ENCODE peak calls at places on chromosomes 1 and 21, in seven cellular contexts. One of them, this sample, is unnamed.

GRCh38 chr1:23441446-23442148 is 17.0 kb upstream of the TCEA3 start:
- DNase-seq in HFF-Myc: no peak
- DNase-seq in foreskin fibroblast: no peak
- DNase-seq in NT2/D1: no peak
- DNase-seq in cardiac fibroblast: no peak
- DNase-seq in CD4-positive, alpha-beta memory T cell: no peak
- DNase-seq in AG10803: no peak
- DNase-seq in this sample: no peak

GRCh38 chr1:237041795-237042466 is at the start of gene RYR2:
- DNase-seq in AG10803: no peak
- DNase-seq in cardiac fibroblast: no peak
- DNase-seq in CD4-positive, alpha-beta memory T cell: no peak
- DNase-seq in HFF-Myc: no peak
- DNase-seq in foreskin fibroblast: no peak
- DNase-seq in NT2/D1: peak
- DNase-seq in this sample: no peak

GRCh38 chr1:76782777-76783176 is 84.5 kb upstream of the ST6GALNAC5 start:
- DNase-seq in cardiac fibroblast: no peak
- DNase-seq in NT2/D1: no peak
- DNase-seq in AG10803: peak
- DNase-seq in HFF-Myc: no peak
- DNase-seq in CD4-positive, alpha-beta memory T cell: no peak
- DNase-seq in foreskin fibroblast: peak
- DNase-seq in this sample: peak

GRCh38 chr1:36178479-36179219 is 22.7 kb downstream of the MAP7D1 start:
- DNase-seq in NT2/D1: peak
- DNase-seq in AG10803: no peak
- DNase-seq in CD4-positive, alpha-beta memory T cell: no peak
- DNase-seq in foreskin fibroblast: no peak
- DNase-seq in cardiac fibroblast: no peak
- DNase-seq in HFF-Myc: no peak
- DNase-seq in this sample: no peak

GRCh38 chr21:32257952-32258785 is 20.7 kb downstream of the MIS18A start:
- DNase-seq in HFF-Myc: peak
- DNase-seq in NT2/D1: peak
- DNase-seq in CD4-positive, alpha-beta memory T cell: peak
- DNase-seq in AG10803: peak
- DNase-seq in cardiac fibroblast: peak
- DNase-seq in foreskin fibroblast: peak
- DNase-seq in this sample: peak

GRCh38 chr1:59994302-59995198 is 68.0 kb upstream of the CYP2J2 start:
- DNase-seq in AG10803: peak
- DNase-seq in foreskin fibroblast: peak
- DNase-seq in CD4-positive, alpha-beta memory T cell: no peak
- DNase-seq in HFF-Myc: peak
- DNase-seq in NT2/D1: no peak
- DNase-seq in cardiac fibroblast: peak
- DNase-seq in this sample: peak

GRCh38 chr21:45276620-45277019 is 11.1 kb downstream of the POFUT2 start:
- DNase-seq in cardiac fibroblast: no peak
- DNase-seq in HFF-Myc: no peak
- DNase-seq in foreskin fibroblast: no peak
- DNase-seq in CD4-positive, alpha-beta memory T cell: no peak
- DNase-seq in AG10803: no peak
- DNase-seq in NT2/D1: no peak
- DNase-seq in this sample: no peak

GRCh38 chr1:206039046-206039929 is 13.7 kb upstream of the RHEX start:
- DNase-seq in CD4-positive, alpha-beta memory T cell: no peak
- DNase-seq in AG10803: no peak
- DNase-seq in NT2/D1: no peak
- DNase-seq in foreskin fibroblast: no peak
- DNase-seq in HFF-Myc: no peak
- DNase-seq in cardiac fibroblast: no peak
- DNase-seq in this sample: no peak

GRCh38 chr1:34829250-34829649 is 30.3 kb downstream of the SMIM12 start:
- DNase-seq in cardiac fibroblast: peak
- DNase-seq in CD4-positive, alpha-beta memory T cell: no peak
- DNase-seq in HFF-Myc: no peak
- DNase-seq in NT2/D1: no peak
- DNase-seq in AG10803: peak
- DNase-seq in foreskin fibroblast: no peak
- DNase-seq in this sample: no peak

GRCh38 chr21:32940079-32941014 is 85.4 kb upstream of the OLIG2 start:
- DNase-seq in NT2/D1: peak
- DNase-seq in CD4-positive, alpha-beta memory T cell: peak
- DNase-seq in AG10803: peak
- DNase-seq in cardiac fibroblast: peak
- DNase-seq in HFF-Myc: no peak
- DNase-seq in foreskin fibroblast: peak
- DNase-seq in this sample: no peak

GRCh38 chr1:225458222-225458631 is 30.4 kb upstream of the LBR start:
- DNase-seq in CD4-positive, alpha-beta memory T cell: no peak
- DNase-seq in AG10803: peak
- DNase-seq in NT2/D1: no peak
- DNase-seq in cardiac fibroblast: peak
- DNase-seq in HFF-Myc: no peak
- DNase-seq in foreskin fibroblast: no peak
- DNase-seq in this sample: no peak

GRCh38 chr21:46181953-46182547 is 2.2 kb downstream of the SPATC1L start:
- DNase-seq in cardiac fibroblast: no peak
- DNase-seq in foreskin fibroblast: no peak
- DNase-seq in HFF-Myc: no peak
- DNase-seq in AG10803: no peak
- DNase-seq in NT2/D1: no peak
- DNase-seq in CD4-positive, alpha-beta memory T cell: no peak
- DNase-seq in this sample: no peak

GRCh38 chr1:248825573-248825908 is 174 bp downstream of the SH3BP5L start:
- DNase-seq in HFF-Myc: no peak
- DNase-seq in NT2/D1: no peak
- DNase-seq in cardiac fibroblast: no peak
- DNase-seq in foreskin fibroblast: no peak
- DNase-seq in AG10803: no peak
- DNase-seq in CD4-positive, alpha-beta memory T cell: no peak
- DNase-seq in this sample: no peak

GRCh38 chr1:248825136-248825535 is 579 bp downstream of the SH3BP5L start:
- DNase-seq in NT2/D1: no peak
- DNase-seq in cardiac fibroblast: peak
- DNase-seq in HFF-Myc: no peak
- DNase-seq in CD4-positive, alpha-beta memory T cell: no peak
- DNase-seq in AG10803: peak
- DNase-seq in foreskin fibroblast: peak
- DNase-seq in this sample: no peak

GRCh38 chr1:248823517-248824001 is 2.2 kb downstream of the SH3BP5L start:
- DNase-seq in CD4-positive, alpha-beta memory T cell: no peak
- DNase-seq in HFF-Myc: no peak
- DNase-seq in cardiac fibroblast: peak
- DNase-seq in foreskin fibroblast: peak
- DNase-seq in NT2/D1: no peak
- DNase-seq in AG10803: peak
- DNase-seq in this sample: no peak

GRCh38 chr1:248824301-248824700 is 1.4 kb downstream of the SH3BP5L start:
- DNase-seq in NT2/D1: no peak
- DNase-seq in AG10803: no peak
- DNase-seq in foreskin fibroblast: no peak
- DNase-seq in CD4-positive, alpha-beta memory T cell: no peak
- DNase-seq in cardiac fibroblast: no peak
- DNase-seq in HFF-Myc: no peak
- DNase-seq in this sample: no peak

DNA sequence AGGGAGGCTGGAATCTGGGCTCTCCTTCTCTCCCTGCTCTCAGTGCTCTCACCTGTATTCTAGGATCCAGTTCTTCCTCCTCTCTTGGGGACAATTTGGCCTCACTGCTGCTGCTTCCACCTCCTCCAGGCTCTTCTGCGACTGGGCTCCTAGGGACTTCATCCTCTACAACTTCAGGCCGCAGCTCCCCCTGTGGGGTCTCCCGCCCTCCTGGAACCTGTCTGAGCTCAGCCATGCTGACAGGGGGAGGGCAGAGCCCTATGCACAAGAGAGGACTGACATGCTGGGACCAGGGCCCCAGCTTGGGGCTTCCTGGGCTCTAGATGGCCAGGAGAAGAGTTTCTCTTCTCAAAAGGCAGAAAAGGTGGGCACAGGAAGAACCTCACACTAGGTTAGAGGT is 1.0 kb downstream of the SH3BP5L start:
- DNase-seq in HFF-Myc: no peak
- DNase-seq in NT2/D1: no peak
- DNase-seq in cardiac fibroblast: no peak
- DNase-seq in AG10803: no peak
- DNase-seq in foreskin fibroblast: no peak
- DNase-seq in CD4-positive, alpha-beta memory T cell: no peak
- DNase-seq in this sample: no peak
- H3K4me3 ChIP-seq in HFF-Myc: peak
- H3K4me3 ChIP-seq in NT2/D1: peak
- H3K4me3 ChIP-seq in cardiac fibroblast: peak
- H3K4me3 ChIP-seq in AG10803: peak
- H3K4me3 ChIP-seq in foreskin fibroblast: peak
- H3K4me3 ChIP-seq in CD4-positive, alpha-beta memory T cell: peak
- H3K4me3 ChIP-seq in this sample: peak

GRCh38 chr1:20700636-20701215 is 17.1 kb downstream of the KIF17 start:
- DNase-seq in NT2/D1: no peak
- DNase-seq in foreskin fibroblast: no peak
- DNase-seq in HFF-Myc: no peak
- DNase-seq in cardiac fibroblast: no peak
- DNase-seq in AG10803: no peak
- DNase-seq in CD4-positive, alpha-beta memory T cell: no peak
- DNase-seq in this sample: no peak

GRCh38 chr1:20697560-20697959 is 20.2 kb downstream of the KIF17 start:
- DNase-seq in NT2/D1: no peak
- DNase-seq in AG10803: no peak
- DNase-seq in foreskin fibroblast: no peak
- DNase-seq in CD4-positive, alpha-beta memory T cell: no peak
- DNase-seq in cardiac fibroblast: no peak
- DNase-seq in HFF-Myc: no peak
- DNase-seq in this sample: no peak

GRCh38 chr1:20696397-20697333 is 21.1 kb downstream of the KIF17 start:
- DNase-seq in AG10803: peak
- DNase-seq in foreskin fibroblast: peak
- DNase-seq in HFF-Myc: peak
- DNase-seq in NT2/D1: peak
- DNase-seq in CD4-positive, alpha-beta memory T cell: peak
- DNase-seq in cardiac fibroblast: peak
- DNase-seq in this sample: peak

GRCh38 chr1:20699558-20699957 is 18.2 kb downstream of the KIF17 start:
- DNase-seq in CD4-positive, alpha-beta memory T cell: no peak
- DNase-seq in cardiac fibroblast: no peak
- DNase-seq in foreskin fibroblast: no peak
- DNase-seq in NT2/D1: no peak
- DNase-seq in HFF-Myc: no peak
- DNase-seq in AG10803: no peak
- DNase-seq in this sample: peak

DNA sequence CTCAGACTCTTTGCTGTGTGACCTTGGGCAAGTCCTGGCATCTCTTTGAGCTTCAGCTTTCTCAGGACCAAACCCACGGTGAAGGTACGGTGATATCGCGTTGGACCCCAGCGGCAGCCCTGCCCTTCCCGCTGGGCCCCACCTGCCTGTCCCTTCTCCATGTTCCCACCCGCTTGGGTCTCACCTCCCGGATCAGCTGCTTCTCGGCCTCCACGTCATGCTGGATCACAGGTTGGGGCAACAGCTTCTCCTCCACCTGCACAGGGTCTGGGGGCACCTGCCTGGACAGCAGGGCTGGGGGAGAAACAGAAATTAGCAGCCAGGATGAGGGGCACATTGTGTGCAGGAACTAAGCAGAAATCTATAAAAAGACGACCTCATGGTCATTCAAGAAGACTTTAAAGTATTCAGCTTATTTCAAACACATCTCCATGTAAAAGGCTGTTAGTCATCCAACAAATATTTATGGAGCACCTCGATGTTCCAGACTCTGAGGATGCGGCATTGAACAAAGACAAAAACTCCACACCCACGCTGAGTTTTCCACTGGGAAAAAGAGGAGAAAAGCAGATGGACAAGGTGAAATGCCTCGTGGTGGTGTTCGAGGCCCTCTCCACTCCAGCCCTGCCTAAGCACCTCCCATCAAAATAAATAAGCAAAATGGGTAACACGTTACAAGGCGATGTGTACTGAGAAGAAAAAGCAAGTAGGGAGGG is 19.5 kb downstream of the KIF17 start:
- DNase-seq in NT2/D1: no peak
- DNase-seq in foreskin fibroblast: peak
- DNase-seq in CD4-positive, alpha-beta memory T cell: no peak
- DNase-seq in cardiac fibroblast: peak
- DNase-seq in AG10803: peak
- DNase-seq in HFF-Myc: peak
- DNase-seq in this sample: peak
- H3K4me3 ChIP-seq in NT2/D1: no peak
- H3K4me3 ChIP-seq in foreskin fibroblast: no peak
- H3K4me3 ChIP-seq in CD4-positive, alpha-beta memory T cell: no peak
- H3K4me3 ChIP-seq in cardiac fibroblast: no peak
- H3K4me3 ChIP-seq in AG10803: no peak
- H3K4me3 ChIP-seq in HFF-Myc: no peak
- H3K4me3 ChIP-seq in this sample: no peak

GRCh38 chr1:31772669-31773248 is 8.6 kb upstream of the ADGRB2 start:
- DNase-seq in foreskin fibroblast: no peak
- DNase-seq in CD4-positive, alpha-beta memory T cell: no peak
- DNase-seq in HFF-Myc: no peak
- DNase-seq in AG10803: no peak
- DNase-seq in cardiac fibroblast: no peak
- DNase-seq in NT2/D1: no peak
- DNase-seq in this sample: no peak
- H3K4me3 ChIP-seq in foreskin fibroblast: peak
- H3K4me3 ChIP-seq in CD4-positive, alpha-beta memory T cell: peak
- H3K4me3 ChIP-seq in HFF-Myc: peak
- H3K4me3 ChIP-seq in AG10803: no peak
- H3K4me3 ChIP-seq in cardiac fibroblast: peak
- H3K4me3 ChIP-seq in NT2/D1: peak
- H3K4me3 ChIP-seq in this sample: peak

DNA sequence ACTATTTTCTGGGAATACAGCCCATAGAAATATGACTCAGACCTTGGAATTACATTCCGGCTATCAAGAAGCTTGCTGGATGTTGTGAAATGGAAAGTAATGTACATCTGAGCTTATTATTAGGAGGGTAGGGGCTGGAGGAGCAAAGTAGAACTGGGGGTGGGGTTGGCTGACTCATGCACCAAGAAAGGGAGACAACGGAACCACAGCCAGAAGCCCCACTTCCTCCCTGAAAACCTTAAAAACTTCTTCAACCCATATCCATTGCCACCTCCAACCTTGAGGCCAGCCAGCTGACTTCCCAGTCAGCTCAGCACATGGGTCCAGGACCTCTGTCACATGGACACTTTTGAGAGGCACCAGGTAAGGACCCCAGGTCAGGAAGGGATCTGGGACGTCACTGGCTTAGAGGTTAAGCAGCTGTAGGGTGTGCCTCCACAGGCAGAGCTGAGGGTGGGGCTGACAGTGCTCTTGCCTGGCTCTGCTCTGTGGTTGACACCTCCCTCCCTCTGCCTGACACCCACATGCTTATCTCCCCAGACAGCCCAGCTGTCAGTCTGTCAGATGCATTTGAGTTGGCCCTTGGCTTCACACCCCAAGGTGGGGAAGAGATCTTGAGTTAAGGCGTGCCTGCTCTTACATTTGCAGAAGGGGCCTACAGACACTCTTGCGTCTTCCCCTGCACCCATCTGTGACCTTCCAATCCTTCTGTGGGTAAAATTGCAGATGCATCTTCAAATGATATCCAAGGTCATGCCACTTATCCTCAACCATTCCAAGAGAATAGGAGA is 5.7 kb upstream of the ZNF683 start:
- DNase-seq in foreskin fibroblast: peak
- DNase-seq in NT2/D1: no peak
- DNase-seq in HFF-Myc: peak
- DNase-seq in cardiac fibroblast: peak
- DNase-seq in AG10803: peak
- DNase-seq in CD4-positive, alpha-beta memory T cell: peak
- DNase-seq in this sample: peak
- H3K4me3 ChIP-seq in foreskin fibroblast: peak
- H3K4me3 ChIP-seq in NT2/D1: no peak
- H3K4me3 ChIP-seq in HFF-Myc: no peak
- H3K4me3 ChIP-seq in cardiac fibroblast: no peak
- H3K4me3 ChIP-seq in AG10803: peak
- H3K4me3 ChIP-seq in CD4-positive, alpha-beta memory T cell: peak
- H3K4me3 ChIP-seq in this sample: no peak